ENCODE peak calls at places on chromosomes 12 and 14, in ten cellular contexts. One of them, this sample, is unnamed.

GRCh38 chr14:69694730-69695663 is 71.9 kb upstream of the SRSF5 start:
- DNase-seq in ovary: no peak
- DNase-seq in cardiac fibroblast: peak; percentile 77
- DNase-seq in HuH-7: no peak
- DNase-seq in posterior vena cava: peak; percentile 49
- DNase-seq in ascending aorta: no peak
- DNase-seq in uterus: no peak
- DNase-seq in activated gamma-delta T cell treated with Interleukin-2 at 50 U/mL for 16 hours: no peak
- DNase-seq in effector CD4-positive, alpha-beta T cell: no peak
- DNase-seq in fibroblast of lung: no peak
- DNase-seq in this sample: no peak

GRCh38 chr12:97640826-97641225 is 178.2 kb downstream of the RMST start:
- DNase-seq in posterior vena cava: no peak
- DNase-seq in ascending aorta: no peak
- DNase-seq in ovary: no peak
- DNase-seq in effector CD4-positive, alpha-beta T cell: no peak
- DNase-seq in cardiac fibroblast: no peak
- DNase-seq in HuH-7: no peak
- DNase-seq in activated gamma-delta T cell treated with Interleukin-2 at 50 U/mL for 16 hours: no peak
- DNase-seq in uterus: no peak
- DNase-seq in fibroblast of lung: no peak
- DNase-seq in this sample: no peak

GRCh38 chr14:68270342-68270741 is 450.8 kb downstream of the RAD51B start:
- DNase-seq in cardiac fibroblast: no peak
- DNase-seq in activated gamma-delta T cell treated with Interleukin-2 at 50 U/mL for 16 hours: no peak
- DNase-seq in uterus: no peak
- DNase-seq in posterior vena cava: no peak
- DNase-seq in fibroblast of lung: peak; percentile 77
- DNase-seq in ovary: no peak
- DNase-seq in ascending aorta: no peak
- DNase-seq in effector CD4-positive, alpha-beta T cell: no peak
- DNase-seq in HuH-7: no peak
- DNase-seq in this sample: no peak

GRCh38 chr14:38199076-38199475 is 8.6 kb upstream of the SSTR1 start:
- DNase-seq in uterus: no peak
- DNase-seq in cardiac fibroblast: no peak
- DNase-seq in ascending aorta: no peak
- DNase-seq in effector CD4-positive, alpha-beta T cell: no peak
- DNase-seq in posterior vena cava: no peak
- DNase-seq in HuH-7: no peak
- DNase-seq in fibroblast of lung: no peak
- DNase-seq in ovary: no peak
- DNase-seq in activated gamma-delta T cell treated with Interleukin-2 at 50 U/mL for 16 hours: no peak
- DNase-seq in this sample: no peak

GRCh38 chr12:93358058-93358457 is 19.7 kb upstream of the NUDT4 start:
- DNase-seq in fibroblast of lung: no peak
- DNase-seq in ovary: no peak
- DNase-seq in posterior vena cava: no peak
- DNase-seq in activated gamma-delta T cell treated with Interleukin-2 at 50 U/mL for 16 hours: no peak
- DNase-seq in uterus: no peak
- DNase-seq in effector CD4-positive, alpha-beta T cell: no peak
- DNase-seq in cardiac fibroblast: no peak
- DNase-seq in ascending aorta: no peak
- DNase-seq in HuH-7: no peak
- DNase-seq in this sample: no peak

GRCh38 chr14:69354383-69355154 is 43.5 kb downstream of the ERH start:
- DNase-seq in activated gamma-delta T cell treated with Interleukin-2 at 50 U/mL for 16 hours: peak; percentile 10
- DNase-seq in effector CD4-positive, alpha-beta T cell: peak; percentile 24
- DNase-seq in ascending aorta: no peak
- DNase-seq in uterus: no peak
- DNase-seq in ovary: no peak
- DNase-seq in posterior vena cava: peak; percentile 59
- DNase-seq in fibroblast of lung: no peak
- DNase-seq in HuH-7: no peak
- DNase-seq in cardiac fibroblast: no peak
- DNase-seq in this sample: no peak

GRCh38 chr14:91392623-91393303 is 24.9 kb downstream of the CCDC88C start:
- DNase-seq in ascending aorta: no peak
- DNase-seq in fibroblast of lung: no peak
- DNase-seq in uterus: no peak
- DNase-seq in HuH-7: no peak
- DNase-seq in effector CD4-positive, alpha-beta T cell: no peak
- DNase-seq in posterior vena cava: no peak
- DNase-seq in cardiac fibroblast: no peak
- DNase-seq in activated gamma-delta T cell treated with Interleukin-2 at 50 U/mL for 16 hours: no peak
- DNase-seq in ovary: no peak
- DNase-seq in this sample: no peak

GRCh38 chr14:31294736-31295398 is 87.3 kb upstream of the HECTD1 start:
- DNase-seq in ascending aorta: no peak
- DNase-seq in effector CD4-positive, alpha-beta T cell: no peak
- DNase-seq in ovary: no peak
- DNase-seq in posterior vena cava: no peak
- DNase-seq in activated gamma-delta T cell treated with Interleukin-2 at 50 U/mL for 16 hours: no peak
- DNase-seq in cardiac fibroblast: peak; percentile 80
- DNase-seq in uterus: no peak
- DNase-seq in fibroblast of lung: no peak
- DNase-seq in HuH-7: no peak
- DNase-seq in this sample: no peak

GRCh38 chr14:101371691-101372493 is 189.4 kb upstream of the DIO3 start:
- DNase-seq in effector CD4-positive, alpha-beta T cell: no peak
- DNase-seq in ascending aorta: no peak
- DNase-seq in posterior vena cava: no peak
- DNase-seq in fibroblast of lung: no peak
- DNase-seq in cardiac fibroblast: no peak
- DNase-seq in HuH-7: no peak
- DNase-seq in activated gamma-delta T cell treated with Interleukin-2 at 50 U/mL for 16 hours: no peak
- DNase-seq in uterus: no peak
- DNase-seq in ovary: no peak
- DNase-seq in this sample: no peak

GRCh38 chr14:102592969-102593840 is 756 bp downstream of the RCOR1 start:
- DNase-seq in uterus: peak; percentile 37
- DNase-seq in effector CD4-positive, alpha-beta T cell: peak; percentile 51
- DNase-seq in activated gamma-delta T cell treated with Interleukin-2 at 50 U/mL for 16 hours: peak; percentile 59
- DNase-seq in ovary: peak; percentile 73
- DNase-seq in ascending aorta: peak; percentile 74
- DNase-seq in HuH-7: peak; percentile 49
- DNase-seq in fibroblast of lung: no peak
- DNase-seq in posterior vena cava: peak; percentile 86
- DNase-seq in cardiac fibroblast: peak; percentile 32
- DNase-seq in this sample: no peak

GRCh38 chr12:101697930-101698781 is 716 bp downstream of the CHPT1 start:
- DNase-seq in ovary: peak; percentile 73
- DNase-seq in posterior vena cava: peak; percentile 88
- DNase-seq in ascending aorta: peak; percentile 79
- DNase-seq in cardiac fibroblast: peak; percentile 47
- DNase-seq in fibroblast of lung: peak; percentile 31
- DNase-seq in HuH-7: peak; percentile 26
- DNase-seq in uterus: peak; percentile 46
- DNase-seq in effector CD4-positive, alpha-beta T cell: no peak
- DNase-seq in activated gamma-delta T cell treated with Interleukin-2 at 50 U/mL for 16 hours: peak; percentile 5
- DNase-seq in this sample: no peak

GRCh38 chr14:75881986-75882385 is 99.8 kb downstream of the TGFB3 start:
- DNase-seq in activated gamma-delta T cell treated with Interleukin-2 at 50 U/mL for 16 hours: no peak
- DNase-seq in posterior vena cava: no peak
- DNase-seq in fibroblast of lung: no peak
- DNase-seq in HuH-7: no peak
- DNase-seq in uterus: no peak
- DNase-seq in ascending aorta: no peak
- DNase-seq in effector CD4-positive, alpha-beta T cell: no peak
- DNase-seq in cardiac fibroblast: peak; percentile 33
- DNase-seq in ovary: no peak
- DNase-seq in this sample: no peak

GRCh38 chr14:24430143-24430681 is 458 bp downstream of the KHNYN start:
- DNase-seq in fibroblast of lung: peak; percentile 79
- DNase-seq in cardiac fibroblast: peak; percentile 85
- DNase-seq in activated gamma-delta T cell treated with Interleukin-2 at 50 U/mL for 16 hours: peak; percentile 47
- DNase-seq in ascending aorta: peak; percentile 90
- DNase-seq in uterus: peak; percentile 77
- DNase-seq in effector CD4-positive, alpha-beta T cell: peak; percentile 25
- DNase-seq in ovary: peak; percentile 90
- DNase-seq in HuH-7: peak; percentile 79
- DNase-seq in posterior vena cava: peak; percentile 95
- DNase-seq in this sample: no peak

GRCh38 chr12:130097342-130097741 is 64.9 kb upstream of the FZD10 start:
- DNase-seq in activated gamma-delta T cell treated with Interleukin-2 at 50 U/mL for 16 hours: no peak
- DNase-seq in uterus: no peak
- DNase-seq in HuH-7: no peak
- DNase-seq in fibroblast of lung: no peak
- DNase-seq in effector CD4-positive, alpha-beta T cell: no peak
- DNase-seq in ovary: no peak
- DNase-seq in cardiac fibroblast: no peak
- DNase-seq in posterior vena cava: peak; percentile 46
- DNase-seq in ascending aorta: no peak
- DNase-seq in this sample: no peak

GRCh38 chr14:98022541-98023520 is 1225.6 kb downstream of the VRK1 start:
- DNase-seq in posterior vena cava: no peak
- DNase-seq in activated gamma-delta T cell treated with Interleukin-2 at 50 U/mL for 16 hours: no peak
- DNase-seq in cardiac fibroblast: no peak
- DNase-seq in ovary: no peak
- DNase-seq in ascending aorta: no peak
- DNase-seq in HuH-7: no peak
- DNase-seq in uterus: no peak
- DNase-seq in effector CD4-positive, alpha-beta T cell: no peak
- DNase-seq in fibroblast of lung: no peak
- DNase-seq in this sample: no peak

GRCh38 chr14:68715032-68715924 is 77.6 kb downstream of the ZFP36L1 start:
- DNase-seq in fibroblast of lung: no peak
- DNase-seq in effector CD4-positive, alpha-beta T cell: no peak
- DNase-seq in posterior vena cava: no peak
- DNase-seq in ascending aorta: peak; percentile 41
- DNase-seq in activated gamma-delta T cell treated with Interleukin-2 at 50 U/mL for 16 hours: no peak
- DNase-seq in uterus: peak; percentile 31
- DNase-seq in HuH-7: no peak
- DNase-seq in cardiac fibroblast: peak; percentile 96
- DNase-seq in ovary: no peak
- DNase-seq in this sample: no peak

GRCh38 chr12:29990971-29991370 is 207.2 kb upstream of the TMTC1 start:
- DNase-seq in effector CD4-positive, alpha-beta T cell: no peak
- DNase-seq in fibroblast of lung: no peak
- DNase-seq in ascending aorta: no peak
- DNase-seq in cardiac fibroblast: peak; percentile 22
- DNase-seq in ovary: no peak
- DNase-seq in posterior vena cava: no peak
- DNase-seq in activated gamma-delta T cell treated with Interleukin-2 at 50 U/mL for 16 hours: no peak
- DNase-seq in uterus: no peak
- DNase-seq in HuH-7: no peak
- DNase-seq in this sample: no peak